ENCODE peak calls at places on chromosome 21, in nine cellular contexts. R is AG10803, B is tibial nerve, X is endodermal cell, Z is GM13977, M is body of pancreas, Q is breast epithelium, J is epithelial cell of esophagus, E is PC-9. O is an unnamed sample.

GRCh38 chr21:16116798-16117197 is 387.0 kb downstream of the USP25 start:
- DNase-seq in Z (no peak), J (peak; percentile 47), E (no peak), X (no peak), M (no peak), B (no peak), Q (no peak), R (peak; percentile 76), O (peak; percentile 65)

GRCh38 chr21:45612096-45613019 is 31.2 kb upstream of the PCBP3 start:
- DNase-seq in Q (peak; percentile 36), X (peak; percentile 35), B (no peak), M (no peak), Z (no peak), R (peak; percentile 64), E (no peak), J (no peak), O (peak; percentile 82)

GRCh38 chr21:32521736-32522360 is 63.5 kb downstream of the TCP10L start:
- DNase-seq in R (no peak), B (no peak), Z (no peak), J (no peak), Q (no peak), E (no peak), M (no peak), X (no peak), O (no peak)

GRCh38 chr21:14949603-14950002 is 115.2 kb downstream of the NRIP1 start:
- DNase-seq in B (no peak), J (no peak), Q (no peak), Z (no peak), M (no peak), R (no peak), X (no peak), E (no peak), O (no peak)

GRCh38 chr21:44888581-44889550 is 15.4 kb upstream of the PTTG1IP start:
- DNase-seq in B (no peak), Q (no peak), E (no peak), M (no peak), Z (no peak), X (no peak), J (no peak), R (no peak), O (no peak)

GRCh38 chr21:33642896-33643657 is 776 bp downstream of the ITSN1 start:
- DNase-seq in M (peak; percentile 19), R (peak; percentile 31), Z (peak; percentile 35), Q (no peak), X (peak; percentile 77), B (no peak), E (no peak), J (peak; percentile 29), O (no peak)

GRCh38 chr21:44880762-44881585 is 7.5 kb upstream of the PTTG1IP start:
- DNase-seq in Z (no peak), Q (no peak), M (no peak), E (peak; percentile 51), B (peak; percentile 29), X (no peak), J (peak; percentile 29), R (peak; percentile 83), O (peak; percentile 88)

GRCh38 chr21:46184625-46185555 is 631 bp upstream of the SPATC1L start:
- DNase-seq in E (peak; percentile 48), Z (peak; percentile 82), B (peak; percentile 32), M (peak; percentile 85), J (peak; percentile 61), Q (peak; percentile 86), R (peak; percentile 85), X (peak; percentile 96), O (peak; percentile 93)

GRCh38 chr21:26098758-26099157 is 71.8 kb downstream of the APP start:
- DNase-seq in J (peak; percentile 92), B (no peak), R (peak; percentile 35), M (no peak), Z (no peak), X (no peak), Q (no peak), E (peak; percentile 70), O (no peak)

GRCh38 chr21:44804762-44805161 is 3.1 kb upstream of the UBE2G2 start:
- DNase-seq in M (no peak), Z (no peak), Q (no peak), B (no peak), J (no peak), X (peak; percentile 13), E (no peak), R (no peak), O (no peak)

GRCh38 chr21:42586406-42586805 is 67.0 kb upstream of the PDE9A start:
- DNase-seq in R (no peak), Z (no peak), Q (peak; percentile 9), X (no peak), E (no peak), M (no peak), J (no peak), B (no peak), O (no peak)

GRCh38 chr21:39660191-39660590 is 47.5 kb downstream of the B3GALT5 start:
- DNase-seq in M (peak; percentile 68), Z (no peak), E (no peak), X (peak; percentile 17), J (no peak), B (no peak), R (peak; percentile 54), Q (no peak), O (peak; percentile 28)

GRCh38 chr21:44527156-44527982 is 12.6 kb downstream of the KRTAP10-1 start:
- DNase-seq in E (no peak), X (no peak), Z (no peak), Q (peak; percentile 42), R (no peak), J (no peak), M (peak; percentile 2), B (no peak), O (no peak)

GRCh38 chr21:28193189-28193588 is 799.5 kb downstream of the LTN1 start:
- DNase-seq in J (peak; percentile 15), M (no peak), B (no peak), Q (no peak), X (no peak), Z (no peak), R (no peak), E (no peak), O (peak; percentile 6)

GRCh38 chr21:41768371-41769042 is 1.7 kb upstream of the RIPK4 start:
- DNase-seq in J (peak; percentile 88), Z (peak; percentile 46), M (peak; percentile 88), R (peak; percentile 70), B (no peak), E (peak; percentile 80), Q (peak; percentile 51), X (peak; percentile 89), O (peak; percentile 53)

GRCh38 chr21:45482899-45483821 is 59.1 kb downstream of the SLC19A1 start:
- DNase-seq in E (no peak), J (no peak), R (no peak), Z (no peak), B (no peak), X (no peak), M (no peak), Q (no peak), O (no peak)

GRCh38 chr21:21179619-21180336 is 181.6 kb downstream of the NCAM2 start:
- DNase-seq in Q (no peak), M (no peak), E (no peak), B (no peak), Z (no peak), R (no peak), J (no peak), X (no peak), O (no peak)
- TF ChIP-seq CTCF in Q (no peak), M (no peak), E (no peak), B (no peak), Z (no peak), R (no peak), J (no peak), X (no peak), O (no peak)

DNA sequence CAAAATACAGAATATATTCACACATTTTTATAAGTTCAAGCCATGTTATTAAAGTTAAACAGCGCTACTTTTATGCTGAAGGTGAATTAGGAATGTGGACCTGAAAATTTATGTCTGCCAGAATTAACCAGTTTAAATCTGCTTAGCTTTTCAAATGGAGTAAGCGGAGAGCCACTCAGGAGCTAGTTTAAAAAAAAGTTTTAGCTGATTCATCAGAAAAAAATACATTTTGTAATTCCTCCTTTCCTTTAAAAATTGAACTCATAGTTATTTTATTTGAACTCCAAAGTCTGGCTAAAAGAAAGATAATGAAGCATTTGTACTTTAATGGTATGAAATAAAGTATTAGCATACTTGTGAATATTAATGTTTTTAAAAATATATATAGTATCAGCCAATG is 21.2 kb downstream of the C21orf91 start:
- DNase-seq in Q (no peak), Z (no peak), E (no peak), X (no peak), R (no peak), J (no peak), M (no peak), B (no peak), O (no peak)
- TF ChIP-seq CTCF in Q (no peak), Z (no peak), E (no peak), X (no peak), R (no peak), J (no peak), M (no peak), B (no peak), O (no peak)

DNA sequence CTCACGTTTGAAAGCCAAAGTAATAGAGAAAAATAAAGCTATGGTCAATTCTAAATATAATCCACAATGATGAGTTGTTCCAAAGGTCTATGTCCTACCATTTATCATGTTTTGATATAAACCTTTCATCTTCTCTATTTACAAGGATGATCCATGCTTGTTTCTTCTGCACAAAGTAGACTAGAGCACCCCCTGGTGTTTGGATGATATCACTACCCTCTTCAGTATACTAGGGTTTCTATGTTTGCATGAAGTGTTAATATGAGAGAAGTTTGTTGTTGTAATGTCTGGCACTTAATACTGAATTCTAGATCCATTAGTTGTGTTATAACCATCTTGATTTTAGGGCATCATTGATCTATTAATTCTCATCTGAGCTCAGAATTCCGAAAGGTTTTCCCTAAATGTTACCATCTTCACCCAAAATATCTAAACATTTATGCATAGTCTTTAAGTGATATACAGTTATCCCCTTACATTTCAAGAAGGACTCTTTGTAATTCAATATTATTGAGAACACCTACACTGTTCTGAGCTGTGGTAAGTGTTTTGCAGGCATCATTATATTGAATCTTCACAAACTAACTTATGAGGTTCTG is 21.1 kb downstream of the CLDN8 start:
- DNase-seq in E (peak; percentile 41), X (peak; percentile 54), R (peak; percentile 6), Q (no peak), M (no peak), Z (no peak), B (no peak), J (peak; percentile 80), O (peak; percentile 60)
- TF ChIP-seq CTCF in E (peak; percentile 74), X (peak; percentile 91), R (peak; percentile 52), Q (no peak), M (no peak), Z (peak; percentile 23), B (no peak), J (peak; percentile 80), O (peak; percentile 67)

GRCh38 chr21:38182370-38182985 is 74.3 kb upstream of the KCNJ15 start:
- DNase-seq in B (no peak), R (no peak), Q (no peak), M (no peak), Z (no peak), E (no peak), J (no peak), X (no peak), O (no peak)

GRCh38 chr21:38181101-38181500 is 75.7 kb upstream of the KCNJ15 start:
- DNase-seq in E (no peak), Q (no peak), J (peak; percentile 30), M (no peak), Z (no peak), X (no peak), R (peak; percentile 92), B (no peak), O (no peak)

GRCh38 chr21:38188037-38188436 is 68.8 kb upstream of the KCNJ15 start:
- DNase-seq in X (no peak), R (peak; percentile 54), E (no peak), Z (no peak), Q (no peak), J (peak; percentile 89), B (no peak), M (no peak), O (no peak)

GRCh38 chr21:38186869-38187268 is 69.9 kb upstream of the KCNJ15 start:
- DNase-seq in Q (no peak), R (no peak), Z (no peak), M (no peak), B (no peak), J (no peak), E (no peak), X (no peak), O (no peak)
- TF ChIP-seq CTCF in Q (no peak), R (no peak), Z (no peak), M (no peak), B (no peak), J (no peak), E (no peak), X (no peak), O (no peak)